ENCODE peak calls at places on chromosome 1, in four cellular contexts. V, X, F and J are unnamed samples.

GRCh38 chr1:3313579-3313955 is 140.9 kb upstream of the ARHGEF16 start:
- DNase-seq in V (peak), X (peak), F (no peak), J (peak)

GRCh38 chr1:66181999-66182398 is 352.0 kb upstream of the SGIP1 start:
- DNase-seq in V (no peak), X (no peak), F (no peak), J (no peak)

GRCh38 chr1:117886101-117886795 is 43.2 kb downstream of the GDAP2 start:
- DNase-seq in V (peak), X (no peak), F (no peak), J (no peak)

GRCh38 chr1:15341228-15341627 is 68.5 kb upstream of the EFHD2 start:
- DNase-seq in V (no peak), X (no peak), F (no peak), J (no peak)

GRCh38 chr1:72830606-72831390 is 548.5 kb upstream of the NEGR1 start:
- DNase-seq in V (no peak), X (no peak), F (no peak), J (no peak)

GRCh38 chr1:43199093-43199726 is 27.1 kb downstream of the CFAP57 start:
- DNase-seq in V (no peak), X (no peak), F (no peak), J (no peak)

GRCh38 chr1:30135729-30136128 is 587.7 kb downstream of the MATN1 start:
- DNase-seq in V (no peak), X (no peak), F (no peak), J (no peak)

GRCh38 chr1:39113109-39113743 is 87.1 kb downstream of the NDUFS5 start:
- DNase-seq in V (no peak), X (no peak), F (no peak), J (no peak)